ENCODE peak calls at places on chromosomes 11 and 22, in six cellular contexts. W is germinal center; Z is activated CD4-positive, alpha-beta T cell treated with anti-CD3 and anti-CD28 coated beads for 48 hours; J is HEK293T; Q is body of pancreas; F is G401. S is an unnamed sample.

GRCh38 chr11:111764621-111765020 is 1.6 kb downstream of the PPP2R1B start:
- DNase-seq in Z (no peak), J (no peak), Q (no peak), F (no peak), W (no peak), S (no peak)

GRCh38 chr11:117273550-117274289 is 17.4 kb upstream of the BACE1-AS start:
- DNase-seq in F (no peak), W (no peak), J (no peak), Z (no peak), Q (no peak), S (no peak)

GRCh38 chr11:96189351-96189750 is 153.6 kb downstream of the MAML2 start:
- DNase-seq in J (no peak), W (no peak), F (no peak), Q (no peak), Z (no peak), S (no peak)

GRCh38 chr11:1022908-1023810 is 13.4 kb downstream of the MUC6 start:
- DNase-seq in J (no peak), F (no peak), Z (no peak), Q (no peak), W (no peak), S (no peak)

GRCh38 chr11:19951558-19952083 is 208.7 kb downstream of the DBX1 start:
- DNase-seq in Q (no peak), J (peak), Z (no peak), W (peak), F (peak), S (peak)

GRCh38 chr11:72676874-72677341 is 2.7 kb upstream of the PDE2A start:
- DNase-seq in W (peak), Q (peak), F (no peak), J (peak), Z (peak), S (no peak)

GRCh38 chr22:32622004-32622761 is 147.6 kb downstream of the FBXO7 start:
- DNase-seq in J (no peak), Q (no peak), Z (no peak), W (no peak), F (no peak), S (no peak)

GRCh38 chr11:64763804-64764611 is 4.2 kb upstream of the PYGM start:
- DNase-seq in F (no peak), W (no peak), J (no peak), Z (peak), Q (no peak), S (no peak)

GRCh38 chr22:20147286-20147988 is 3.4 kb downstream of the CCDC188 start:
- DNase-seq in F (no peak), J (no peak), Q (no peak), W (no peak), Z (no peak), S (no peak)

GRCh38 chr11:93845181-93846092 is 5.0 kb downstream of the VSTM5 start:
- DNase-seq in W (no peak), F (no peak), J (no peak), Z (no peak), Q (no peak), S (no peak)

GRCh38 chr22:23112472-23113012 is 29.2 kb downstream of the RSPH14 start:
- DNase-seq in F (no peak), W (no peak), J (no peak), Q (no peak), Z (no peak), S (no peak)

GRCh38 chr22:26848244-26848920 is 191.0 kb downstream of the MIAT start:
- DNase-seq in F (no peak), Q (no peak), J (no peak), Z (no peak), W (no peak), S (no peak)

GRCh38 chr22:47474895-47475294 is 712.4 kb downstream of the TBC1D22A start:
- DNase-seq in Z (no peak), W (no peak), F (no peak), Q (no peak), J (no peak), S (no peak)

S was measured in GM12878.